ENCODE peak calls at places on chromosome 1, in nine cellular contexts. One of them, this sample, is unnamed.

GRCh38 chr1:216563096-216563495 is 139.8 kb upstream of the USH2A start:
- DNase-seq in psoas muscle: no peak
- DNase-seq in HCT116: no peak
- DNase-seq in ACHN: no peak
- DNase-seq in thyroid gland: no peak
- DNase-seq in stromal cell of bone marrow: no peak
- DNase-seq in iPS-NIHi11: no peak
- DNase-seq in T-helper 9 cell: no peak
- DNase-seq in stimulated activated CD8-positive, alpha-beta memory T cell treated with anti-CD3 and anti-CD28 coated beads, Interleukin-4, amount 100 ng/mL, for 24 hours: no peak
- DNase-seq in this sample: no peak

GRCh38 chr1:54142146-54142900 is 10.5 kb downstream of the CDCP2 start:
- DNase-seq in psoas muscle: no peak
- DNase-seq in HCT116: no peak
- DNase-seq in ACHN: no peak
- DNase-seq in thyroid gland: no peak
- DNase-seq in stromal cell of bone marrow: no peak
- DNase-seq in iPS-NIHi11: no peak
- DNase-seq in T-helper 9 cell: no peak
- DNase-seq in stimulated activated CD8-positive, alpha-beta memory T cell treated with anti-CD3 and anti-CD28 coated beads, Interleukin-4, amount 100 ng/mL, for 24 hours: no peak
- DNase-seq in this sample: no peak

GRCh38 chr1:24923485-24924113 is 6.5 kb downstream of the RUNX3 start:
- DNase-seq in psoas muscle: no peak
- DNase-seq in HCT116: no peak
- DNase-seq in ACHN: no peak
- DNase-seq in thyroid gland: no peak
- DNase-seq in stromal cell of bone marrow: no peak
- DNase-seq in iPS-NIHi11: no peak
- DNase-seq in T-helper 9 cell: no peak
- DNase-seq in stimulated activated CD8-positive, alpha-beta memory T cell treated with anti-CD3 and anti-CD28 coated beads, Interleukin-4, amount 100 ng/mL, for 24 hours: no peak
- DNase-seq in this sample: no peak

GRCh38 chr1:153533689-153534201 is 2.0 kb downstream of the S100A6 start:
- DNase-seq in psoas muscle: peak
- DNase-seq in HCT116: peak
- DNase-seq in ACHN: peak
- DNase-seq in thyroid gland: no peak
- DNase-seq in stromal cell of bone marrow: peak
- DNase-seq in iPS-NIHi11: no peak
- DNase-seq in T-helper 9 cell: peak
- DNase-seq in stimulated activated CD8-positive, alpha-beta memory T cell treated with anti-CD3 and anti-CD28 coated beads, Interleukin-4, amount 100 ng/mL, for 24 hours: no peak
- DNase-seq in this sample: no peak

GRCh38 chr1:90721210-90722194 is 4.4 kb upstream of the BARHL2 start:
- DNase-seq in psoas muscle: no peak
- DNase-seq in HCT116: peak
- DNase-seq in ACHN: peak
- DNase-seq in thyroid gland: peak
- DNase-seq in stromal cell of bone marrow: no peak
- DNase-seq in iPS-NIHi11: peak
- DNase-seq in T-helper 9 cell: peak
- DNase-seq in stimulated activated CD8-positive, alpha-beta memory T cell treated with anti-CD3 and anti-CD28 coated beads, Interleukin-4, amount 100 ng/mL, for 24 hours: no peak
- DNase-seq in this sample: peak

GRCh38 chr1:243513726-243514491 is 258.1 kb downstream of the SDCCAG8 start:
- DNase-seq in psoas muscle: no peak
- DNase-seq in HCT116: no peak
- DNase-seq in ACHN: no peak
- DNase-seq in thyroid gland: no peak
- DNase-seq in stromal cell of bone marrow: no peak
- DNase-seq in iPS-NIHi11: no peak
- DNase-seq in T-helper 9 cell: no peak
- DNase-seq in stimulated activated CD8-positive, alpha-beta memory T cell treated with anti-CD3 and anti-CD28 coated beads, Interleukin-4, amount 100 ng/mL, for 24 hours: no peak
- DNase-seq in this sample: no peak

GRCh38 chr1:27144920-27145661 is 9.8 kb downstream of the SLC9A1 start:
- DNase-seq in psoas muscle: peak
- DNase-seq in HCT116: no peak
- DNase-seq in ACHN: peak
- DNase-seq in thyroid gland: no peak
- DNase-seq in stromal cell of bone marrow: peak
- DNase-seq in iPS-NIHi11: no peak
- DNase-seq in T-helper 9 cell: no peak
- DNase-seq in stimulated activated CD8-positive, alpha-beta memory T cell treated with anti-CD3 and anti-CD28 coated beads, Interleukin-4, amount 100 ng/mL, for 24 hours: no peak
- DNase-seq in this sample: peak

GRCh38 chr1:26913389-26913753 is 404 bp downstream of the NR0B2 start:
- DNase-seq in psoas muscle: no peak
- DNase-seq in HCT116: no peak
- DNase-seq in ACHN: no peak
- DNase-seq in thyroid gland: no peak
- DNase-seq in stromal cell of bone marrow: no peak
- DNase-seq in iPS-NIHi11: no peak
- DNase-seq in T-helper 9 cell: no peak
- DNase-seq in stimulated activated CD8-positive, alpha-beta memory T cell treated with anti-CD3 and anti-CD28 coated beads, Interleukin-4, amount 100 ng/mL, for 24 hours: no peak
- DNase-seq in this sample: no peak

GRCh38 chr1:116345830-116346229 is 27.2 kb upstream of the ATP1A1 start:
- DNase-seq in psoas muscle: no peak
- DNase-seq in HCT116: no peak
- DNase-seq in ACHN: no peak
- DNase-seq in thyroid gland: no peak
- DNase-seq in stromal cell of bone marrow: no peak
- DNase-seq in iPS-NIHi11: peak
- DNase-seq in T-helper 9 cell: peak
- DNase-seq in stimulated activated CD8-positive, alpha-beta memory T cell treated with anti-CD3 and anti-CD28 coated beads, Interleukin-4, amount 100 ng/mL, for 24 hours: no peak
- DNase-seq in this sample: no peak

This sample was measured in AG09319.